ENCODE peak calls at places on chromosome 14, in six cellular contexts. V is brain microvascular endothelial cell, A is foreskin fibroblast, Z is stomach, D is fibroblast of pulmonary artery, Q is fibroblast of the aortic adventitia. M is an unnamed sample.

GRCh38 chr14:54420478-54421116 is 20.6 kb downstream of the CNIH1 start:
- DNase-seq in V (peak), A (peak), Z (no peak), D (peak), Q (peak), M (no peak)

GRCh38 chr14:53167602-53168328 is 14.6 kb upstream of the DDHD1 start:
- DNase-seq in V (no peak), A (peak), Z (no peak), D (peak), Q (peak), M (no peak)

GRCh38 chr14:20177433-20177974 is 13.2 kb upstream of the OR11G2 start:
- DNase-seq in V (no peak), A (no peak), Z (no peak), D (no peak), Q (no peak), M (no peak)

GRCh38 chr14:27318769-27319280 is 721.0 kb upstream of the NOVA1 start:
- DNase-seq in V (no peak), A (no peak), Z (no peak), D (no peak), Q (no peak), M (no peak)

GRCh38 chr14:104799657-104800599 is 973 bp upstream of the ZBTB42 start:
- DNase-seq in V (peak), A (peak), Z (peak), D (peak), Q (peak), M (no peak)

GRCh38 chr14:54353694-54354093 is 43.1 kb upstream of the CDKN3 start:
- DNase-seq in V (no peak), A (no peak), Z (no peak), D (no peak), Q (no peak), M (no peak)

GRCh38 chr14:105493921-105494605 is 3.0 kb downstream of the TEDC1 start:
- DNase-seq in V (no peak), A (no peak), Z (no peak), D (no peak), Q (no peak), M (no peak)

GRCh38 chr14:105853907-105854599 is 327.7 kb downstream of the TMEM121 start:
- DNase-seq in V (no peak), A (no peak), Z (no peak), D (no peak), Q (no peak), M (no peak)

GRCh38 chr14:33061667-33062325 is 123.1 kb downstream of the NPAS3 start:
- DNase-seq in V (no peak), A (no peak), Z (no peak), D (peak), Q (no peak), M (no peak)

GRCh38 chr14:49995162-49995561 is 102.3 kb downstream of the ARF6 start:
- DNase-seq in V (no peak), A (no peak), Z (no peak), D (no peak), Q (no peak), M (no peak)

GRCh38 chr14:105748204-105748578 is 221.8 kb downstream of the TMEM121 start:
- DNase-seq in V (no peak), A (peak), Z (no peak), D (no peak), Q (no peak), M (peak)

GRCh38 chr14:100842799-100843198 is 16.9 kb downstream of the MEG3 start:
- DNase-seq in V (peak), A (peak), Z (no peak), D (peak), Q (peak), M (no peak)

GRCh38 chr14:105879867-105880561 is 353.6 kb downstream of the TMEM121 start:
- DNase-seq in V (no peak), A (no peak), Z (peak), D (no peak), Q (no peak), M (no peak)

GRCh38 chr14:59297070-59297766 is 108.8 kb downstream of the DAAM1 start:
- DNase-seq in V (no peak), A (no peak), Z (no peak), D (peak), Q (no peak), M (no peak)

GRCh38 chr14:68791078-68791983 is 1.5 kb downstream of the ZFP36L1 start:
- DNase-seq in V (no peak), A (peak), Z (peak), D (peak), Q (peak), M (no peak)

GRCh38 chr14:95516554-95517209 is at the start of gene SYNE3:
- DNase-seq in V (no peak), A (peak), Z (peak), D (no peak), Q (no peak), M (no peak)

GRCh38 chr14:53979141-53979673 is 22.6 kb upstream of the BMP4 start:
- DNase-seq in V (no peak), A (peak), Z (no peak), D (peak), Q (peak), M (no peak)

GRCh38 chr14:103346286-103346685 is 12.2 kb downstream of the EIF5 start:
- DNase-seq in V (no peak), A (peak), Z (no peak), D (no peak), Q (no peak), M (no peak)

GRCh38 chr14:24171422-24172260 is at the start of gene REC8:
- DNase-seq in V (peak), A (peak), Z (peak), D (peak), Q (no peak), M (no peak)

GRCh38 chr14:42732005-42732404 is 1125.3 kb downstream of the LRFN5 start:
- DNase-seq in V (no peak), A (no peak), Z (no peak), D (no peak), Q (no peak), M (no peak)

GRCh38 chr14:92397140-92397815 is 74.3 kb downstream of the SLC24A4 start:
- DNase-seq in V (peak), A (peak), Z (no peak), D (peak), Q (peak), M (no peak)

GRCh38 chr14:68468437-68469207 is 324.2 kb downstream of the ZFP36L1 start:
- DNase-seq in V (peak), A (peak), Z (peak), D (peak), Q (peak), M (no peak)

GRCh38 chr14:106844608-106845285 is 1318.4 kb downstream of the TMEM121 start:
- DNase-seq in V (no peak), A (no peak), Z (peak), D (no peak), Q (no peak), M (no peak)

GRCh38 chr14:75604979-75605825 is 26.8 kb downstream of the FLVCR2 start:
- DNase-seq in V (peak), A (no peak), Z (no peak), D (peak), Q (peak), M (no peak)

GRCh38 chr14:104895786-104896642 is 28.7 kb upstream of the PLD4 start:
- DNase-seq in V (no peak), A (no peak), Z (peak), D (no peak), Q (no peak), M (no peak)

GRCh38 chr14:60815371-60815770 is 80.8 kb downstream of the MNAT1 start:
- DNase-seq in V (no peak), A (peak), Z (no peak), D (no peak), Q (no peak), M (no peak)

GRCh38 chr14:20969336-20969735 is 14.0 kb downstream of the RNASE2 start:
- DNase-seq in V (no peak), A (peak), Z (no peak), D (no peak), Q (no peak), M (no peak)

GRCh38 chr14:89163237-89163636 is 253.8 kb downstream of the FOXN3 start:
- DNase-seq in V (no peak), A (no peak), Z (no peak), D (no peak), Q (no peak), M (no peak)

GRCh38 chr14:54600685-54601084 is 33.8 kb downstream of the SAMD4A start:
- DNase-seq in V (peak), A (peak), Z (no peak), D (peak), Q (peak), M (no peak)

GRCh38 chr14:61186341-61186740 is 94.8 kb downstream of the TMEM30B start:
- DNase-seq in V (no peak), A (no peak), Z (no peak), D (no peak), Q (no peak), M (no peak)

GRCh38 chr14:106318700-106319099 is 792.3 kb downstream of the TMEM121 start:
- DNase-seq in V (no peak), A (no peak), Z (no peak), D (no peak), Q (no peak), M (no peak)

GRCh38 chr14:67569651-67570290 is 30.3 kb downstream of the PIGH start:
- DNase-seq in V (no peak), A (no peak), Z (no peak), D (no peak), Q (no peak), M (no peak)

GRCh38 chr14:54685286-54685845 is 118.4 kb downstream of the SAMD4A start:
- DNase-seq in V (no peak), A (no peak), Z (no peak), D (no peak), Q (no peak), M (no peak)

GRCh38 chr14:101286271-101287018 is 274.9 kb upstream of the DIO3 start:
- DNase-seq in V (no peak), A (peak), Z (no peak), D (no peak), Q (no peak), M (no peak)

GRCh38 chr14:56219666-56220413 is 101.6 kb downstream of the PELI2 start:
- DNase-seq in V (no peak), A (no peak), Z (no peak), D (peak), Q (peak), M (peak)

GRCh38 chr14:20332386-20332945 is 613 bp downstream of the CCNB1IP1 start:
- DNase-seq in V (no peak), A (peak), Z (no peak), D (peak), Q (peak), M (peak)

GRCh38 chr14:96754845-96755184 is 42.4 kb upstream of the VRK1 start:
- DNase-seq in V (no peak), A (no peak), Z (no peak), D (no peak), Q (no peak), M (no peak)

GRCh38 chr14:105141486-105142281 is 26.9 kb downstream of the JAG2 start:
- DNase-seq in V (no peak), A (no peak), Z (no peak), D (no peak), Q (no peak), M (no peak)

GRCh38 chr14:74324945-74325361 is 22.2 kb upstream of the ABCD4 start:
- DNase-seq in V (peak), A (peak), Z (no peak), D (peak), Q (peak), M (no peak)
- TF ChIP-seq CTCF in V (peak), A (peak), Z (peak), D (peak), Q (peak), M (peak)

DNA sequence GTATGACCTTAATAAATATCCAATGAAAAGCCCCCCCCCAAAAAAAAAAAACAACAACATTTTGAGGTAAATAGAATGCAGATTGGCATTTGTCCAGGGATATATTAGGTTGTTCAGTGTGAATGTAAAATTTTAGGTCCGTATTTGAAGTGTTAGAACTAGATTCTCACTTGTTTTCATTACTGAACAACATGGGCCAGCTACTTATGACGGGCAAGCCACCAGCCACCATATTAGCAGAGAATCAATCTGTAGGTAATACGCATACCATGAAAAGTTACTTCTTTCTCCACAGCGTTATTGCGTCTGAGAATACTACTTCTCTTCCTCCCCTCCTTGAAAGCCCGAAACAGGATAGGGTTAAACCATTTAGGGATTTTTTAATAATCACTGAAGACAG is 5.4 kb downstream of the FLRT2 start:
- DNase-seq in V (no peak), A (peak), Z (no peak), D (peak), Q (no peak), M (no peak)
- H3K4me3 ChIP-seq in V (peak), A (peak), Z (peak), D (peak), Q (peak), M (no peak)

DNA sequence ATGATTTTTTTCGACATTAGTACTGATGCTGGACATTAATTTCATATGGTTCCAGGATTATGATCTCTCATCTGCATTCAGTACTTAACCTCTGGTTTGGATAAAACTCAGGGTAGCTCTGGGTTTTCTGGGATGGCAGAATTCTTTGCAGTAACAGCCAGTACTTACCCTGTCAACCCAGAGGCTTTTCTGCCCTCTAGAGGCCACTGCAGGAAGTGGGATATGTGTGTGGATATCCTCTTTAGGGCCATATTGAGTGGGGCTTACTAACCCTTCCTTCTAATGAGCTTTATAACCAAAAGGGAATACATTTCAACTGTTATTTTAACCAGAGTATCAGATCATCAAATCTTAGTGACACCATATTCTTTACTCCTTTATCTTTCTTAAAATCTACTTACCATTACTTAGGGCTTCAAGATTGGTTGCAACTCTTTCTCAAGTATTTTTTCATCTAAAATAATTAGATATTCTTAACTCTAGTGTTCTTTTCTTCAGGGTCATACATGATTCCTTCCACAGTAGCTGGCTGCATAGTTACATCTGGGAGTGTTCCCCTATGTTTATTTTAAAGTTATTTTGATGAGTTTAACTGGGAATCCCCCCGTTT is 488.0 kb upstream of the STXBP6 start:
- DNase-seq in V (no peak), A (no peak), Z (peak), D (no peak), Q (no peak), M (peak)
- TF ChIP-seq CTCF in V (peak), A (peak), Z (peak), D (peak), Q (no peak), M (peak)

GRCh38 chr14:73235531-73236155 is 1.7 kb upstream of the PAPLN start:
- DNase-seq in V (no peak), A (no peak), Z (no peak), D (peak), Q (peak), M (no peak)
- H3K4me3 ChIP-seq in V (no peak), A (no peak), Z (no peak), D (no peak), Q (no peak), M (no peak)

GRCh38 chr14:79278286-79278797 is 933.0 kb downstream of the DIO2 start:
- DNase-seq in V (no peak), A (no peak), Z (no peak), D (no peak), Q (no peak), M (no peak)

GRCh38 chr14:79280400-79280670 is 931.0 kb downstream of the DIO2 start:
- DNase-seq in V (no peak), A (no peak), Z (no peak), D (no peak), Q (no peak), M (no peak)

GRCh38 chr14:79281244-79282199 is 929.8 kb downstream of the DIO2 start:
- DNase-seq in V (no peak), A (no peak), Z (no peak), D (no peak), Q (no peak), M (no peak)

GRCh38 chr14:79278798-79279644 is 932.3 kb downstream of the DIO2 start:
- DNase-seq in V (peak), A (peak), Z (peak), D (peak), Q (peak), M (peak)

GRCh38 chr14:79279645-79280399 is 931.5 kb downstream of the DIO2 start:
- DNase-seq in V (peak), A (peak), Z (peak), D (no peak), Q (no peak), M (no peak)
- TF ChIP-seq CTCF in V (no peak), A (no peak), Z (no peak), D (no peak), Q (no peak), M (no peak)

DNA sequence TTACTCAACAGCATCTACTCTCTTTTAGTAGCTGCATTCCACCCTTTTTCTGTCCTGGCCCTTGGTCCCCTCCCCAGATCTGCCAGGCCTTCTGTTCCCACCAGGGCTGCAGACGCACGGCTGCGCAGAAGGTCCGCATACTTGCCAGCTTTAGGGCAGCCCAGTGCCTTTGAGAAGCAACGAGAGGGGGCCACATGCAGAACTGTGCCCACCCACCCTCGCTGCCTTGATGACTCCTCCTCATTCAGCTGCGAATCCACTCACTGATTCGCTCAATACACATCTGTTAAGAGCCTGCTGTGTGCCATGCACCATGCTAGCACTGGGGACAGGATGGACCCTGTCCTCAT is 39.2 kb downstream of the PRIMA1 start:
- DNase-seq in V (no peak), A (no peak), Z (no peak), D (no peak), Q (no peak), M (no peak)
- H3K4me3 ChIP-seq in V (no peak), A (no peak), Z (no peak), D (no peak), Q (no peak), M (no peak)

GRCh38 chr14:99271951-99272668 is at the start of gene BCL11B:
- DNase-seq in V (peak), A (peak), Z (peak), D (peak), Q (peak), M (peak)

GRCh38 chr14:99273025-99273723 is 1.2 kb upstream of the BCL11B start:
- DNase-seq in V (no peak), A (peak), Z (peak), D (no peak), Q (no peak), M (no peak)

GRCh38 chr14:99273724-99274345 is 1.8 kb upstream of the BCL11B start:
- DNase-seq in V (no peak), A (peak), Z (peak), D (no peak), Q (no peak), M (no peak)

GRCh38 chr14:99271288-99271941 is 582 bp downstream of the BCL11B start:
- DNase-seq in V (no peak), A (peak), Z (no peak), D (no peak), Q (peak), M (no peak)

GRCh38 chr14:99272669-99273024 is 650 bp upstream of the BCL11B start:
- DNase-seq in V (no peak), A (peak), Z (no peak), D (no peak), Q (no peak), M (no peak)
- TF ChIP-seq CTCF in V (no peak), A (no peak), Z (no peak), D (no peak), Q (no peak), M (no peak)

GRCh38 chr14:63833728-63834127 is 19.1 kb upstream of the SYNE2 start:
- DNase-seq in V (no peak), A (no peak), Z (no peak), D (no peak), Q (no peak), M (no peak)
- H3K4me3 ChIP-seq in V (no peak), A (no peak), Z (no peak), D (no peak), Q (no peak), M (no peak)